ENCODE peak calls at places on chromosomes 4 and X, in seven cellular contexts. E, D, V, A, J, I and U are unnamed samples.

GRCh38 chr4:56728512-56728911 is 47.4 kb upstream of the HOPX start:
- DNase-seq in E (no peak), D (peak; percentile 92), V (no peak), A (no peak), J (peak; percentile 19), I (no peak), U (no peak)

GRCh38 chr4:182861346-182861745 is 55.8 kb downstream of the DCTD start:
- DNase-seq in E (no peak), D (no peak), V (no peak), A (no peak), J (no peak), I (no peak), U (no peak)

GRCh38 chrX:44494357-44494756 is 48.3 kb downstream of the FUNDC1 start:
- DNase-seq in E (no peak), D (no peak), V (peak; percentile 20), A (no peak), J (no peak), I (no peak), U (peak; percentile 66)

GRCh38 chrX:40651620-40652223 is 4.4 kb upstream of the CXorf38 start:
- DNase-seq in E (peak; percentile 84), D (peak; percentile 78), V (peak; percentile 78), A (peak; percentile 67), J (peak; percentile 78), I (no peak), U (peak; percentile 50)

GRCh38 chr4:575281-576141 is 584 bp downstream of the TMEM271 start:
- DNase-seq in E (peak; percentile 92), D (peak; percentile 18), V (no peak), A (no peak), J (peak; percentile 27), I (no peak), U (no peak)

GRCh38 chr4:154490589-154491340 is 834 bp downstream of the DCHS2 start:
- DNase-seq in E (peak; percentile 23), D (peak; percentile 6), V (peak; percentile 32), A (peak; percentile 53), J (peak; percentile 25), I (no peak), U (no peak)

GRCh38 chr4:87502580-87503238 is 26.5 kb downstream of the SPARCL1 start:
- DNase-seq in E (no peak), D (no peak), V (no peak), A (no peak), J (peak; percentile 58), I (no peak), U (no peak)

GRCh38 chrX:2629316-2630168 is 61.6 kb upstream of the CD99 start:
- DNase-seq in E (no peak), D (no peak), V (peak; percentile 23), A (no peak), J (no peak), I (no peak), U (peak; percentile 83)

GRCh38 chr4:147760695-147761094 is 28.8 kb downstream of the ARHGAP10 start:
- DNase-seq in E (no peak), D (no peak), V (no peak), A (peak; percentile 54), J (peak; percentile 58), I (no peak), U (no peak)

GRCh38 chr4:6987566-6987920 is 55.6 kb upstream of the TADA2B start:
- DNase-seq in E (peak; percentile 43), D (no peak), V (no peak), A (no peak), J (no peak), I (no peak), U (no peak)

GRCh38 chr4:94665500-94666398 is 92.0 kb upstream of the BMPR1B start:
- DNase-seq in E (no peak), D (no peak), V (no peak), A (no peak), J (peak; percentile 82), I (no peak), U (no peak)

GRCh38 chrX:136711147-136711546 is 63.2 kb downstream of the CD40LG start:
- DNase-seq in E (peak; percentile 28), D (peak; percentile 46), V (no peak), A (peak; percentile 67), J (no peak), I (no peak), U (no peak)

GRCh38 chrX:154370300-154370881 is 4.0 kb downstream of the FLNA start:
- DNase-seq in E (no peak), D (no peak), V (no peak), A (peak; percentile 61), J (no peak), I (no peak), U (no peak)

GRCh38 chr4:165207431-165208321 is at the start of gene KLHL2:
- DNase-seq in E (peak; percentile 89), D (peak; percentile 78), V (peak; percentile 77), A (peak; percentile 86), J (peak; percentile 78), I (peak; percentile 49), U (peak; percentile 42)